ENCODE peak calls at places on chromosomes 16 and 17, in five cellular contexts. F, I, W, P and L are unnamed samples.

GRCh38 chr17:57135748-57136342 is 50.8 kb downstream of the AKAP1 start:
- DNase-seq in P (no peak), I (peak), F (peak), W (no peak), L (no peak)

GRCh38 chr16:50284131-50284911 is 18.0 kb downstream of the ADCY7 start:
- DNase-seq in F (no peak), P (no peak), I (peak), W (no peak), L (no peak)

GRCh38 chr17:82299452-82299851 is 18.0 kb downstream of the CD7 start:
- DNase-seq in W (no peak), P (peak), F (no peak), I (peak), L (no peak)

GRCh38 chr16:80974649-80975376 is 31.9 kb downstream of the CMC2 start:
- DNase-seq in P (no peak), F (no peak), W (no peak), I (no peak), L (no peak)

GRCh38 chr16:82452002-82452741 is 174.6 kb upstream of the CDH13 start:
- DNase-seq in W (no peak), I (no peak), P (no peak), F (no peak), L (no peak)

GRCh38 chr16:53775821-53776431 is 72.0 kb downstream of the FTO start:
- DNase-seq in P (no peak), I (no peak), F (peak), W (no peak), L (peak)

GRCh38 chr16:87365021-87365713 is 18.4 kb downstream of the FBXO31 start:
- DNase-seq in P (no peak), F (no peak), I (no peak), W (no peak), L (no peak)

GRCh38 chr17:4433515-4434031 is at the start of gene SPNS3:
- DNase-seq in W (no peak), F (no peak), P (peak), I (peak), L (no peak)